ENCODE peak calls at places on chromosomes 3 and 15, in five cellular contexts. S is sigmoid colon, L is tibial nerve, F is Peyer's patch, V is IMR-90. T is an unnamed sample.

GRCh38 chr3:101518421-101518871 is 5.4 kb upstream of the SENP7 start:
- DNase-seq in S (no peak), L (no peak), F (no peak), V (peak), T (peak)

GRCh38 chr3:197807969-197808587 is 17.0 kb downstream of the LRCH3 start:
- DNase-seq in S (no peak), L (no peak), F (no peak), V (peak), T (no peak)

GRCh38 chr15:44490628-44491027 is 46.3 kb upstream of the EIF3J start:
- DNase-seq in S (no peak), L (no peak), F (no peak), V (peak), T (no peak)

GRCh38 chr15:65421360-65422215 is 1.2 kb downstream of the IGDCC4 start:
- DNase-seq in S (peak), L (no peak), F (no peak), V (peak), T (peak)

GRCh38 chr3:150840733-150841515 is 64.3 kb downstream of the MINDY4B start:
- DNase-seq in S (no peak), L (no peak), F (no peak), V (no peak), T (no peak)

GRCh38 chr3:116179091-116179490 is 266.2 kb downstream of the LSAMP start:
- DNase-seq in S (no peak), L (no peak), F (no peak), V (peak), T (no peak)

GRCh38 chr15:27249723-27250160 is 278.8 kb downstream of the GABRG3 start:
- DNase-seq in S (no peak), L (no peak), F (no peak), V (no peak), T (no peak)

GRCh38 chr15:64412216-64412615 is 24.6 kb downstream of the TRIP4 start:
- DNase-seq in S (no peak), L (no peak), F (no peak), V (no peak), T (no peak)

GRCh38 chr3:77370413-77370812 is 330.5 kb downstream of the ROBO2 start:
- DNase-seq in S (no peak), L (no peak), F (no peak), V (peak), T (no peak)

GRCh38 chr3:89113344-89113743 is 5.9 kb downstream of the EPHA3 start:
- DNase-seq in S (no peak), L (no peak), F (no peak), V (no peak), T (no peak)

GRCh38 chr3:127074900-127075360 is 92.0 kb downstream of the PLXNA1 start:
- DNase-seq in S (peak), L (no peak), F (peak), V (peak), T (peak)

GRCh38 chr15:36612063-36612788 is 32.8 kb downstream of the CDIN1 start:
- DNase-seq in S (no peak), L (no peak), F (no peak), V (peak), T (no peak)

DNA sequence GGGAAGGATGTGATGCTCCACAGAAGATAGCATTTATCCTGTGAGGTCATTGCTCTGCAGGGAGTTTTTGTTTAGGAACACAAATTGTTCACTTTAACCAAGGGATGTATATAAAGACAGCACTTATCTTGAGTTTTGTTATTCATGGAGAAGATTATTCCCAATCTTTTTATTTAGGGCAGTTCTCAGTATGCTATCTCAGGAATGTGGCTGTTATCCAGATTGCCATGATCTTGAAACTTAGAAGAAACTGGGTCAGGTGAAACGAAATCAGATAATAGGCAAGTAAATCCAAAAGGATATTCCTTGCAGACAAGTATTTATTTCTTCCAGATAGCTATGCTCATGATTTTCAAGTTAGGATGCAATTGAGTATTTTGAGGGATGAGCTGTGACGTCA is 19.3 kb upstream of the TMEM42 start:
- DNase-seq in S (no peak), L (no peak), F (no peak), V (no peak), T (no peak)
- TF ChIP-seq POLR2A in S (no peak), L (no peak), F (no peak), V (no peak), T (no peak)

GRCh38 chr3:44861412-44862220 is at the start of gene TMEM42:
- DNase-seq in S (peak), L (peak), F (peak), V (peak), T (peak)
- TF ChIP-seq POLR2A in S (peak), L (peak), F (peak), V (peak), T (peak)

DNA sequence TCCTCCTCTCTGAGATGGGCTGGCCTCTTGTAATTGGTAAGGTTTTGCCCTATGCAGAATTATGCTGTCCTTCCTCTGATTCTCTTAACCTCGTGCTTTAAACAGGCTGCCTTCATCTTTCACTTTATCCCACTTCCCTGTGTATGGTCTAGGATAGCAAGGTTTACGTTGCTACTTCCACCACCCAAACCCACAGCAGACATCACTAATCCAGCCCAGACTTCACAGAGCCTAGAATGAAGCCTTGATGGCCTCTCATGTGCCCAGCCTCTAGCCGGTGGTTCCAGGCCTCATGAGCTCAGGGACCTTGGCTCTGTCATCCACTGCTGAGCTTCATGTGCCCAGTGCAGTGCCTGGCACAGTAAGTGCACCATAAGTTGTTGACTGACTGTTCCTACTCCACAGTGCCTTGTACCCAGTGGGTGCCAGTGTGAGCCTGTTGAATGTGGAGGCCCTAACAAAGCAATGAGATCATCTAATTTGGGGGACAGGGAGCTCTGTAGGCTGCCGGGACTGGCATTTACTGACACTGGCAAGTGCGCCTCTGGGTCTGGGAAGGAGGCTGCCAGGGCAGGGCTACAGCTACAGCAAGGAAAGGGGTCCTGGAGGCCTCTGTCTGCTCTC is 12.5 kb downstream of the SLC6A6 start:
- DNase-seq in S (no peak), L (no peak), F (no peak), V (no peak), T (no peak)
- TF ChIP-seq POLR2A in S (no peak), L (no peak), F (no peak), V (no peak), T (no peak)

GRCh38 chr3:196641278-196642058 is 2.0 kb downstream of the NRROS start:
- DNase-seq in S (no peak), L (no peak), F (no peak), V (no peak), T (no peak)
- TF ChIP-seq POLR2A in S (no peak), L (no peak), F (no peak), V (no peak), T (peak)

DNA sequence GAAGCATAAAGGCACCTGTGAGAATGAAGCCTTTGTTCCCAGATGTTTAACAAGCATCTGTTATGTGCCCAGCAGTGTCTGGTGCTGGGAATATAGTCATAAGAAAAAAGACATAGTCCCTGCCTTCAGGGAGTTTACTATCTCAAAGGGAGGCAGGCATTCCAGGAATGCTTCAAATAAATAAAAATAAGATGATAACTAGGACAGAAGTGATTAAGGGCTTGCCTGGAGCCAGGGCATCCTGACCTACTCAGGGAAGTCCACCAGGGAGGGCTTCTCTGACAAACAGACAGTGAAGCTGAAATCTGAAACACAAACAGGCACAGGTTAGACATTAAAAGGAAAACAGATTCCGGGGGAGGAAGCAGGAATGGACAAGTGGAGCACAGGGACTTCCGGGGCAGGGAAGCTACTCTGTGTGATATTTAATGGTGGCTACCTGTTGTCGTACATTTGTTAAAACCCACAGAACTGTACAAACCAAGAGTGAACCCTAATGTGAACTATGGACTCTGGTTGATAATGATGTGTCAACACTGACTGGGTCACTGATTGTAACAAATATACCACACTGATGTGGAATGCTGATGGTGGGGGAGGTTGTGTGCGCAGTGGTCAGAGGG is 53.3 kb downstream of the ITGB5 start:
- DNase-seq in S (no peak), L (no peak), F (no peak), V (no peak), T (no peak)
- TF ChIP-seq POLR2A in S (no peak), L (no peak), F (no peak), V (no peak), T (no peak)

GRCh38 chr3:61649381-61650170 is 88.2 kb downstream of the PTPRG start:
- DNase-seq in S (no peak), L (no peak), F (no peak), V (no peak), T (no peak)
- TF ChIP-seq POLR2A in S (no peak), L (no peak), F (no peak), V (no peak), T (no peak)

DNA sequence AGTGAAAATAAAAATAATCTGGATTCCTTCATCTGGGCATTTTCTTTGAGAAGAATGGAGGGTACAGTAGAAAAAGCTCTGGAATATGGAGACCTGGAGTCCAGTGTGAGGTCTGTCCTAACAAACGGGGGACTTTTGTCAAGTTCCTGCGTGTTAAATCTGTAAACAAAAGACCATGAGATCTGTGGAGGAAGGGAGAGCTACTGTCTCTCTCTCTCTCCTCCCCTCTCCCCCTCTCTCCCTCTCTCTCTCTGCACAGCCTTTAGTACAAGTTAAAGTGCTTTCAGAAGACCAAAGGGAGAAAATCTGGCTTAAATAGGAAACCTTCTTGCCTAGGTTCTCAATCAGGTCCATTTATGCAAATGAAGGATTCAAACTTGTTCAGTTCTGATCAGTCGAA is 103.6 kb downstream of the SV2B start:
- DNase-seq in S (no peak), L (no peak), F (no peak), V (no peak), T (no peak)
- TF ChIP-seq POLR2A in S (no peak), L (no peak), F (no peak), V (no peak), T (no peak)

GRCh38 chr15:41495736-41496599 is 2.3 kb downstream of the ITPKA start:
- DNase-seq in S (no peak), L (no peak), F (peak), V (no peak), T (no peak)
- TF ChIP-seq POLR2A in S (no peak), L (no peak), F (peak), V (no peak), T (no peak)

DNA sequence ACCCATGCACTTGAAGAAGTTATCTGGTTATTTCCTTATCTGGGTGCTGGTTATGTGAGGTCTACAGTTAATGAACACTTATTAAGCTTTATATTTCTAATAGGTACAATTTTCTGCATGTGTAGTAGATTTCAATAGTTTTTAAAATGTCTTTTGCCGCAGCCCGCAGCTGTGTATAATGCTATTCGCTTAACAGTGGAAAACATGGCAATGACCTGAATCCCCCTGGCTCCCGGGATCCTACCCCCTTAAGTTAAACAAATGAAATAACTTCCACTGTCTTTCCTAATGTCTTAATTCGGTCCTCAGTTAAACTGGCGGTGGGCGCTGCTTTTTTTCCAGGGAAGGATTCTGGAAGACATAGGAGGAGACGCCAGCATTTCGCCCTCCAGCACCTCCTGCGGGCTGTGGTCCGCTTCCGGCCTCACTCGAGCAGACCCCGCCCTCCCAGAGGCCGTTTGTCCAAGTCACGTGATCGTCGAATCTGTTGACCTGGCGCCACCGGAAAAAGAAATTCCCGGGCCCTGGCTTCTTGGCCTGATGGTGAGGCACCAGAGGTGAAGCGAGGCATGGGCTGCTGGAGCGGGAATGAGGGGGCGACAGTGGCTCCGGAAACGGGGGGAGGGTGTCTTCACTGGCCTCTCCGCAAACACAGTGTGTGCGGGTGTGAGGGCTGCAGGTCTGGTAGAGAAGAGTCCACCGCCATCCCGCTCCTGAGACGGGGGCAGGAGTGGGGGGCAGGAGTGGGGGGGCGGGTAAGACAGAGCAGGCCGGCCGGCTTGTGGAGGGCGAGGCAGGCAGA is 45.6 kb upstream of the CSPG4 start:
- DNase-seq in S (peak), L (peak), F (peak), V (peak), T (peak)
- TF ChIP-seq POLR2A in S (peak), L (no peak), F (no peak), V (no peak), T (peak)

DNA sequence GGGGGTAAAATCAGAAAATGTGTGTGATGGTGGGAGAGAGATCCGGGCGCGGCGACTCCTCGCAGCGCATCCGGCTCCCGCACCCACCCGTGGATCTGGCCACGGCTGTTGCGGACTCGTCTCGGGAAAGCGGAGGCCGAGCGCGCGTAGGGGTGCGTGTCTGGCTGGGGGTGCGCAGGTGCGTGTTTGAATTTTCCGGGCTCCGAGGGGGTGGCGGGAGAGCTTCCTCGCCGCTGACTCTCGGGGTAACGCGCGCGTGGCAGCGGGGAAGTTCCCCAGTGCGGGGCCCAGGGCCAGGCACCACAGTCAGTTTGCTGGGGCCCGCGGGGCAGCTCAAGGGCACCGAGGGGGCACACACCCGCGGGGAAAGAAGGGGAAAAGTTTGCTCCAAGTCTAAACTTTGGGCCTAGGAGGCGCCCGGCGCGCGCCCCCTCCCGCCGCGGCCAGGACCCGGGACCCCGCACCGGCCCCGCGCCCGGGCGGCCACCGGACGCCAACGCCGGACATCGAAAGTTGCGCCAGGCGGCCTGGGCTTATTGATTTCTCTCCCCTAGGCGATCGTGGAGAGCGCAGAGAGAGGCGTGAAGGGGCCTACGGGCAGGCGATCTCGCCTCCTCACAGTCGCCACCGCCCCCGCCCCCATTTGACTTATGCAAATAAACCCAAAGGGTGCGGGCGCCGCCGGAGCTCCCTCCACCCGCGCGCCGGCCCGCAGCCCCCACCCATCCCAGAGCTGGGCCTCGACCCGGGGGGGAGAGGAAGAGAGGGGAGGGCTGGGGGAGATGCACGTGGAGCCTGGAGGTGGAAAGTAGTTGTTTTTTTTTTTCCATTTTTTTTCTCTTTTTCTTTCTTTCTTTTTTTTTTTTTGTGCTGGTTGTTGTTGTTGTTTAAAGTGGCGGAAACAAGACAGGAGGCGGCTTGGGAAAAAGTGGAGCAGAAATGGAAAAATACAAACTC is 638 bp downstream of the FOXP1 start:
- DNase-seq in S (peak), L (peak), F (peak), V (peak), T (no peak)
- TF ChIP-seq POLR2A in S (no peak), L (no peak), F (no peak), V (peak), T (no peak)